ENCODE peak calls at places on chromosomes 13 and 19, in five cellular contexts. One of them, this sample, is unnamed.

GRCh38 chr19:39212377-39212742 is 8.3 kb upstream of the SYCN start:
- DNase-seq in amniotic stem cell: no peak
- DNase-seq in stimulated activated CD4-positive, alpha-beta T cell treated with anti-CD3 and anti-CD28 coated beads, Interleukin-12 subunit alpha, Interleukin-12 subunit beta, amount 100 ng/mL, for 4 hours: peak; percentile 43
- DNase-seq in occipital lobe: no peak
- DNase-seq in SW 1271: no peak
- DNase-seq in this sample: peak; percentile 45

GRCh38 chr19:54959840-54960239 is 6.3 kb upstream of the NLRP2 start:
- DNase-seq in amniotic stem cell: no peak
- DNase-seq in stimulated activated CD4-positive, alpha-beta T cell treated with anti-CD3 and anti-CD28 coated beads, Interleukin-12 subunit alpha, Interleukin-12 subunit beta, amount 100 ng/mL, for 4 hours: no peak
- DNase-seq in occipital lobe: no peak
- DNase-seq in SW 1271: no peak
- DNase-seq in this sample: no peak

GRCh38 chr19:31826325-31826724 is 477.1 kb upstream of the TSHZ3 start:
- DNase-seq in SW 1271: no peak
- DNase-seq in stimulated activated CD4-positive, alpha-beta T cell treated with anti-CD3 and anti-CD28 coated beads, Interleukin-12 subunit alpha, Interleukin-12 subunit beta, amount 100 ng/mL, for 4 hours: no peak
- DNase-seq in amniotic stem cell: no peak
- DNase-seq in occipital lobe: no peak
- DNase-seq in this sample: no peak

GRCh38 chr13:97109841-97110492 is 112.2 kb upstream of the MBNL2 start:
- DNase-seq in amniotic stem cell: peak; percentile 51
- DNase-seq in occipital lobe: peak; percentile 87
- DNase-seq in stimulated activated CD4-positive, alpha-beta T cell treated with anti-CD3 and anti-CD28 coated beads, Interleukin-12 subunit alpha, Interleukin-12 subunit beta, amount 100 ng/mL, for 4 hours: peak; percentile 83
- DNase-seq in SW 1271: peak; percentile 52
- DNase-seq in this sample: peak; percentile 96

GRCh38 chr13:72805663-72806341 is 23.9 kb downstream of the PIBF1 start:
- DNase-seq in amniotic stem cell: no peak
- DNase-seq in stimulated activated CD4-positive, alpha-beta T cell treated with anti-CD3 and anti-CD28 coated beads, Interleukin-12 subunit alpha, Interleukin-12 subunit beta, amount 100 ng/mL, for 4 hours: no peak
- DNase-seq in SW 1271: no peak
- DNase-seq in occipital lobe: no peak
- DNase-seq in this sample: no peak

GRCh38 chr13:64810701-64811258 is 2419.4 kb downstream of the PCDH9 start:
- DNase-seq in SW 1271: no peak
- DNase-seq in occipital lobe: no peak
- DNase-seq in amniotic stem cell: no peak
- DNase-seq in stimulated activated CD4-positive, alpha-beta T cell treated with anti-CD3 and anti-CD28 coated beads, Interleukin-12 subunit alpha, Interleukin-12 subunit beta, amount 100 ng/mL, for 4 hours: no peak
- DNase-seq in this sample: no peak

GRCh38 chr19:17304386-17305047 is 1.2 kb upstream of the MRPL34 start:
- DNase-seq in amniotic stem cell: no peak
- DNase-seq in occipital lobe: no peak
- DNase-seq in stimulated activated CD4-positive, alpha-beta T cell treated with anti-CD3 and anti-CD28 coated beads, Interleukin-12 subunit alpha, Interleukin-12 subunit beta, amount 100 ng/mL, for 4 hours: no peak
- DNase-seq in SW 1271: no peak
- DNase-seq in this sample: no peak

GRCh38 chr13:94886191-94886590 is 173.8 kb upstream of the SOX21 start:
- DNase-seq in stimulated activated CD4-positive, alpha-beta T cell treated with anti-CD3 and anti-CD28 coated beads, Interleukin-12 subunit alpha, Interleukin-12 subunit beta, amount 100 ng/mL, for 4 hours: no peak
- DNase-seq in SW 1271: no peak
- DNase-seq in amniotic stem cell: peak; percentile 5
- DNase-seq in occipital lobe: no peak
- DNase-seq in this sample: no peak

GRCh38 chr19:38734426-38735256 is 9.6 kb downstream of the CAPN12 start:
- DNase-seq in stimulated activated CD4-positive, alpha-beta T cell treated with anti-CD3 and anti-CD28 coated beads, Interleukin-12 subunit alpha, Interleukin-12 subunit beta, amount 100 ng/mL, for 4 hours: no peak
- DNase-seq in amniotic stem cell: no peak
- DNase-seq in SW 1271: no peak
- DNase-seq in occipital lobe: no peak
- DNase-seq in this sample: peak; percentile 17

GRCh38 chr13:40341501-40341900 is 324.9 kb downstream of the FOXO1 start:
- DNase-seq in amniotic stem cell: no peak
- DNase-seq in SW 1271: no peak
- DNase-seq in occipital lobe: no peak
- DNase-seq in stimulated activated CD4-positive, alpha-beta T cell treated with anti-CD3 and anti-CD28 coated beads, Interleukin-12 subunit alpha, Interleukin-12 subunit beta, amount 100 ng/mL, for 4 hours: no peak
- DNase-seq in this sample: no peak

This sample was measured in glutamatergic neuron.